ENCODE peak calls at places on chromosomes 2 and 18, in eight cellular contexts. Q, C, L, I, H, X, Z and N are unnamed samples.
A peak's percentile ranks its signal among the peaks of the same experiment; 100 is the strongest.

GRCh38 chr2:222952204-222952603 is 91.4 kb downstream of the ACSL3 start:
- DNase-seq in I (no peak), H (no peak), Z (no peak), Q (peak; percentile 76), X (no peak), C (no peak), L (no peak), N (peak; percentile 40)

GRCh38 chr2:200687938-200688920 is 102.4 kb downstream of the AOX1 start:
- DNase-seq in Q (no peak), X (no peak), H (no peak), L (no peak), C (no peak), I (no peak), Z (no peak), N (no peak)

GRCh38 chr2:121776885-121777698 is 21.6 kb downstream of the TSN start:
- DNase-seq in H (no peak), Z (no peak), Q (no peak), X (no peak), L (no peak), C (no peak), I (no peak), N (no peak)

GRCh38 chr2:224712346-224712745 is 3.8 kb downstream of the CCDC195 start:
- DNase-seq in Q (no peak), L (no peak), H (no peak), Z (no peak), X (no peak), I (no peak), C (no peak), N (no peak)

GRCh38 chr2:105087273-105087672 is 49.4 kb downstream of the MRPS9 start:
- DNase-seq in Q (no peak), H (no peak), C (no peak), I (no peak), L (no peak), X (no peak), Z (no peak), N (no peak)

GRCh38 chr18:33459612-33460011 is 19.1 kb upstream of the CCDC178 start:
- DNase-seq in Z (no peak), I (no peak), L (no peak), Q (no peak), X (no peak), C (no peak), H (no peak), N (no peak)

GRCh38 chr2:54394392-54394791 is 61.7 kb upstream of the SPTBN1 start:
- DNase-seq in Z (no peak), L (peak; percentile 17), C (no peak), X (no peak), Q (no peak), H (no peak), I (no peak), N (no peak)

GRCh38 chr2:165636959-165637358 is 157.1 kb downstream of the GALNT3 start:
- DNase-seq in C (no peak), Q (no peak), H (no peak), L (no peak), I (no peak), Z (no peak), X (no peak), N (no peak)

GRCh38 chr2:232321156-232321816 is 57.3 kb upstream of the ALPP start:
- DNase-seq in C (peak; percentile 30), I (peak; percentile 39), X (no peak), H (no peak), L (no peak), Z (no peak), Q (no peak), N (no peak)

GRCh38 chr18:47184419-47185050 is 8.4 kb upstream of the IER3IP1 start:
- DNase-seq in Q (peak; percentile 35), Z (peak; percentile 45), L (no peak), X (no peak), C (no peak), I (no peak), H (no peak), N (no peak)

GRCh38 chr2:69995511-69995910 is 34.1 kb upstream of the ASPRV1 start:
- DNase-seq in Q (no peak), I (no peak), L (no peak), Z (no peak), H (no peak), C (no peak), X (no peak), N (no peak)

GRCh38 chr2:55461679-55462078 is 42.0 kb upstream of the CCDC88A start:
- DNase-seq in X (no peak), L (no peak), H (no peak), Z (no peak), I (no peak), C (no peak), Q (no peak), N (no peak)

GRCh38 chr2:133569416-133569815 is 1.2 kb upstream of the NCKAP5 start:
- DNase-seq in Q (no peak), L (no peak), X (no peak), H (no peak), I (no peak), Z (no peak), C (no peak), N (no peak)

GRCh38 chr2:126527836-126528490 is 128.0 kb upstream of the GYPC start:
- DNase-seq in I (peak; percentile 69), Z (peak; percentile 88), Q (peak; percentile 17), H (peak; percentile 63), X (peak; percentile 60), C (peak; percentile 26), L (no peak), N (peak; percentile 72)

GRCh38 chr2:38665854-38666577 is at the start of gene GALM:
- DNase-seq in C (peak; percentile 61), Z (peak; percentile 94), H (no peak), L (no peak), Q (peak; percentile 65), I (no peak), X (peak; percentile 89), N (peak; percentile 85)

GRCh38 chr2:68590702-68591101 is 52.7 kb upstream of the PROKR1 start:
- DNase-seq in Q (no peak), C (no peak), X (no peak), H (no peak), Z (no peak), I (no peak), L (no peak), N (no peak)

GRCh38 chr18:75140296-75140695 is 68.6 kb downstream of the PTGR3 start:
- DNase-seq in C (no peak), L (no peak), I (no peak), Q (no peak), X (no peak), Z (no peak), H (no peak), N (no peak)

GRCh38 chr18:8747440-8747937 is 42.1 kb downstream of the MTCL1 start:
- DNase-seq in H (no peak), Z (no peak), L (no peak), Q (no peak), I (no peak), X (no peak), C (no peak), N (no peak)

GRCh38 chr18:48003426-48004349 is 73.2 kb upstream of the SMAD2 start:
- DNase-seq in X (no peak), I (no peak), L (no peak), Q (no peak), C (no peak), H (no peak), Z (peak; percentile 95), N (peak; percentile 33)

GRCh38 chr2:10039658-10040410 is 3.5 kb upstream of the KLF11 start:
- DNase-seq in L (no peak), H (no peak), Z (peak; percentile 93), Q (no peak), I (no peak), X (no peak), C (no peak), N (peak; percentile 57)

GRCh38 chr2:160871096-160871495 is 289.1 kb upstream of the TANK start:
- DNase-seq in I (no peak), L (no peak), Z (peak; percentile 16), X (no peak), Q (no peak), C (no peak), H (no peak), N (no peak)

GRCh38 chr18:47150824-47151366 is 595 bp upstream of the HDHD2 start:
- DNase-seq in H (no peak), X (peak; percentile 44), Q (peak; percentile 15), Z (peak; percentile 19), I (no peak), L (no peak), C (no peak), N (no peak)